ENCODE peak calls at places on chromosomes 16 and 17, in seven cellular contexts. R is fibroblast of lung; D is gastrocnemius medialis; E is fibroblast of mammary gland; M is AG10803; C is CD8-positive, alpha-beta T cell; S is hepatocyte. B is an unnamed sample.

GRCh38 chr17:63316100-63316499 is 130.0 kb downstream of the CYB561 start:
- DNase-seq in R (no peak), D (no peak), E (no peak), M (no peak), C (no peak), S (no peak), B (no peak)

GRCh38 chr17:79931517-79932309 is 92.5 kb upstream of the CBX4 start:
- DNase-seq in R (no peak), D (no peak), E (peak), M (no peak), C (no peak), S (peak), B (no peak)

GRCh38 chr17:36850794-36851193 is 86.5 kb upstream of the LHX1 start:
- DNase-seq in R (peak), D (no peak), E (peak), M (peak), C (no peak), S (no peak), B (peak)

GRCh38 chr16:12584488-12585233 is 219.0 kb downstream of the CPPED1 start:
- DNase-seq in R (no peak), D (no peak), E (no peak), M (no peak), C (no peak), S (no peak), B (no peak)

GRCh38 chr16:84004442-84004841 is 36.4 kb downstream of the NECAB2 start:
- DNase-seq in R (no peak), D (no peak), E (no peak), M (no peak), C (no peak), S (no peak), B (no peak)

GRCh38 chr16:7211781-7212180 is 120.9 kb upstream of the RBFOX1 start:
- DNase-seq in R (no peak), D (no peak), E (no peak), M (no peak), C (no peak), S (no peak), B (no peak)

GRCh38 chr16:89733792-89734191 is 12.5 kb downstream of the ZNF276 start:
- DNase-seq in R (no peak), D (no peak), E (no peak), M (no peak), C (no peak), S (no peak), B (no peak)

GRCh38 chr17:28416703-28417311 is 10.8 kb upstream of the SLC46A1 start:
- DNase-seq in R (peak), D (no peak), E (peak), M (peak), C (peak), S (peak), B (peak)

GRCh38 chr17:28717578-28718316 is at the start of gene RAB34:
- DNase-seq in R (peak), D (peak), E (peak), M (peak), C (peak), S (peak), B (peak)

GRCh38 chr16:1990336-1991134 is 765 bp downstream of the SYNGR3 start:
- DNase-seq in R (no peak), D (no peak), E (no peak), M (no peak), C (peak), S (peak), B (no peak)

GRCh38 chr16:84013787-84014569 is 28.6 kb downstream of the SLC38A8 start:
- DNase-seq in R (peak), D (peak), E (peak), M (no peak), C (peak), S (peak), B (peak)

GRCh38 chr16:56824335-56824734 is 40.7 kb upstream of the SLC12A3 start:
- DNase-seq in R (no peak), D (peak), E (peak), M (peak), C (no peak), S (no peak), B (peak)
- TF ChIP-seq CTCF in R (no peak), D (no peak), E (peak), M (peak), C (no peak), S (no peak), B (peak)

GRCh38 chr17:41678907-41679739 is 9.6 kb upstream of the EIF1 start:
- DNase-seq in R (peak), D (no peak), E (peak), M (peak), C (peak), S (no peak), B (peak)
- H3K4me3 ChIP-seq in R (peak), D (peak), E (no peak), M (peak), C (peak), S (no peak), B (peak)

DNA sequence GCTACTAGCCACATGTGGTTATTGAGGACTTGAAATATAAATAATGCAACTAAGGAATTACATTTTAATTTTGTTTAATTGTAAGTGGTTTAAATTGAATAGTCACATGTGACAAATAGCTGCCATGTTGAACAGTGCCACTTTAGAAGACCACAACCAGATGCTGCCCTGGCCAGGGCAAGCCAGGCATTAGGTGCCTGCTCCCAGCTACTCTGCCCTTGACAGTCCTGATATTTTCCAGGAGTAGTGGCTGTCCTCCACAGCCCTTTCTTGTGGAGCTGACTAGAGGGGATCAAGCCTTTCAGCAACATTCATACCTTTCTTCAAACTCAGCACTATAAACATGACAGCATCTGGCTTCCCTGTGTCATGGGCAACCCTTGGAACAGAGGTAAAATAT is 31.0 kb downstream of the TMEM100 start:
- DNase-seq in R (no peak), D (no peak), E (no peak), M (no peak), C (no peak), S (no peak), B (no peak)
- TF ChIP-seq CTCF in R (no peak), D (no peak), E (no peak), M (no peak), C (no peak), S (no peak), B (no peak)

GRCh38 chr17:57527437-57528083 is 217.5 kb downstream of the CCDC182 start:
- DNase-seq in R (no peak), D (no peak), E (no peak), M (no peak), C (no peak), S (peak), B (no peak)
- H3K4me3 ChIP-seq in R (no peak), D (no peak), E (no peak), M (no peak), C (no peak), S (no peak), B (no peak)

GRCh38 chr16:87185313-87185712 is 131.9 kb downstream of the C16orf95 start:
- DNase-seq in R (no peak), D (no peak), E (no peak), M (no peak), C (no peak), S (no peak), B (no peak)
- TF ChIP-seq CTCF in R (peak), D (no peak), E (peak), M (peak), C (no peak), S (no peak), B (peak)

B was measured in choroid plexus epithelial cell.